ENCODE peak calls at places on chromosomes 13 and 19, in four cellular contexts. One of them, this sample, is unnamed.

GRCh38 chr19:53865918-53866696 is 1.6 kb upstream of the MYADM start:
- DNase-seq in IMR-90: peak
- DNase-seq in H9: peak
- DNase-seq in naive thymus-derived CD4-positive, alpha-beta T cell: peak
- DNase-seq in this sample: peak

GRCh38 chr13:49409008-49409407 is 34.9 kb downstream of the CAB39L start:
- DNase-seq in IMR-90: no peak
- DNase-seq in H9: no peak
- DNase-seq in naive thymus-derived CD4-positive, alpha-beta T cell: no peak
- DNase-seq in this sample: no peak

GRCh38 chr13:43245374-43245964 is 222.1 kb downstream of the DNAJC15 start:
- DNase-seq in IMR-90: peak
- DNase-seq in naive thymus-derived CD4-positive, alpha-beta T cell: no peak
- DNase-seq in H9: no peak
- DNase-seq in this sample: no peak

GRCh38 chr19:46080561-46080960 is 39.8 kb upstream of the IGFL4 start:
- DNase-seq in naive thymus-derived CD4-positive, alpha-beta T cell: no peak
- DNase-seq in IMR-90: peak
- DNase-seq in H9: no peak
- DNase-seq in this sample: no peak

GRCh38 chr19:13152854-13153626 is 2.8 kb downstream of the IER2 start:
- DNase-seq in naive thymus-derived CD4-positive, alpha-beta T cell: peak
- DNase-seq in H9: peak
- DNase-seq in IMR-90: peak
- DNase-seq in this sample: peak

GRCh38 chr19:17385878-17386611 is 8.0 kb downstream of the CCDC194 start:
- DNase-seq in H9: peak
- DNase-seq in naive thymus-derived CD4-positive, alpha-beta T cell: peak
- DNase-seq in IMR-90: peak
- DNase-seq in this sample: peak

GRCh38 chr19:17420267-17420924 is 549 bp downstream of the MVB12A start:
- DNase-seq in IMR-90: no peak
- DNase-seq in H9: peak
- DNase-seq in naive thymus-derived CD4-positive, alpha-beta T cell: peak
- DNase-seq in this sample: peak

GRCh38 chr13:49218493-49219051 is 1.6 kb upstream of the MLNR start:
- DNase-seq in naive thymus-derived CD4-positive, alpha-beta T cell: no peak
- DNase-seq in IMR-90: peak
- DNase-seq in H9: peak
- DNase-seq in this sample: no peak

GRCh38 chr13:75762066-75762937 is 126.2 kb downstream of the LMO7 start:
- DNase-seq in IMR-90: peak
- DNase-seq in naive thymus-derived CD4-positive, alpha-beta T cell: peak
- DNase-seq in H9: no peak
- DNase-seq in this sample: no peak

GRCh38 chr13:76048675-76049396 is 412.7 kb downstream of the LMO7 start:
- DNase-seq in naive thymus-derived CD4-positive, alpha-beta T cell: no peak
- DNase-seq in IMR-90: no peak
- DNase-seq in H9: no peak
- DNase-seq in this sample: no peak

GRCh38 chr13:87274209-87274819 is 396.9 kb upstream of the SLITRK5 start:
- DNase-seq in naive thymus-derived CD4-positive, alpha-beta T cell: no peak
- DNase-seq in H9: peak
- DNase-seq in IMR-90: peak
- DNase-seq in this sample: no peak

GRCh38 chr19:39203372-39204341 is at the start of gene SYCN:
- DNase-seq in naive thymus-derived CD4-positive, alpha-beta T cell: no peak
- DNase-seq in H9: peak
- DNase-seq in IMR-90: no peak
- DNase-seq in this sample: no peak

GRCh38 chr13:50129065-50129922 is 114.0 kb downstream of the KCNRG start:
- DNase-seq in H9: no peak
- DNase-seq in naive thymus-derived CD4-positive, alpha-beta T cell: peak
- DNase-seq in IMR-90: no peak
- DNase-seq in this sample: no peak

GRCh38 chr13:31978021-31978420 is 53.6 kb upstream of the FRY start:
- DNase-seq in H9: no peak
- DNase-seq in IMR-90: no peak
- DNase-seq in naive thymus-derived CD4-positive, alpha-beta T cell: no peak
- DNase-seq in this sample: no peak

GRCh38 chr19:5086725-5087439 is 118.0 kb downstream of the KDM4B start:
- DNase-seq in H9: peak
- DNase-seq in IMR-90: no peak
- DNase-seq in naive thymus-derived CD4-positive, alpha-beta T cell: no peak
- DNase-seq in this sample: no peak

This sample was measured in heart right ventricle.